ENCODE peak calls at places on chromosomes 13 and 19, in seven cellular contexts. B, J, L, Y, P, U and O are unnamed samples.

GRCh38 chr19:2719910-2720776 is 1.0 kb downstream of the DIRAS1 start:
- DNase-seq in B (no peak), J (no peak), L (no peak), Y (no peak), P (peak), U (no peak), O (peak)

GRCh38 chr13:45133396-45134118 is 13.2 kb downstream of the GTF2F2 start:
- DNase-seq in B (no peak), J (no peak), L (no peak), Y (no peak), P (no peak), U (no peak), O (no peak)

GRCh38 chr13:84315527-84315926 is 433.3 kb upstream of the SLITRK1 start:
- DNase-seq in B (no peak), J (no peak), L (no peak), Y (no peak), P (no peak), U (no peak), O (no peak)

GRCh38 chr13:103556681-103557080 is 490.5 kb upstream of the SLC10A2 start:
- DNase-seq in B (no peak), J (no peak), L (no peak), Y (no peak), P (no peak), U (no peak), O (no peak)

GRCh38 chr13:80345771-80346510 is 5.0 kb upstream of the SPRY2 start:
- DNase-seq in B (no peak), J (peak), L (no peak), Y (no peak), P (no peak), U (no peak), O (no peak)

GRCh38 chr19:11737964-11738745 is 591 bp downstream of the ZNF823 start:
- DNase-seq in B (no peak), J (peak), L (peak), Y (peak), P (peak), U (no peak), O (peak)

GRCh38 chr13:45786293-45786920 is 65.1 kb downstream of the SIAH3 start:
- DNase-seq in B (no peak), J (no peak), L (no peak), Y (no peak), P (no peak), U (peak), O (no peak)

GRCh38 chr19:45470147-45471081 is 2.6 kb downstream of the FOSB start:
- DNase-seq in B (peak), J (no peak), L (no peak), Y (no peak), P (peak), U (no peak), O (peak)

GRCh38 chr19:15479391-15480345 is at the start of gene PGLYRP2:
- DNase-seq in B (no peak), J (no peak), L (no peak), Y (no peak), P (peak), U (peak), O (peak)

GRCh38 chr19:1811942-1812425 is at the start of gene ATP8B3:
- DNase-seq in B (no peak), J (no peak), L (no peak), Y (no peak), P (no peak), U (no peak), O (no peak)

GRCh38 chr19:5985098-5985783 is 7.3 kb upstream of the RANBP3 start:
- DNase-seq in B (no peak), J (no peak), L (peak), Y (no peak), P (peak), U (no peak), O (peak)

GRCh38 chr13:45863716-45864590 is 12.4 kb upstream of the SIAH3 start:
- DNase-seq in B (no peak), J (no peak), L (no peak), Y (no peak), P (no peak), U (peak), O (no peak)

GRCh38 chr19:38711726-38712153 is 32.5 kb downstream of the CAPN12 start:
- DNase-seq in B (peak), J (no peak), L (no peak), Y (no peak), P (peak), U (no peak), O (peak)

GRCh38 chr13:78137404-78138142 is 218.9 kb upstream of the EDNRB start:
- DNase-seq in B (no peak), J (no peak), L (peak), Y (peak), P (peak), U (peak), O (peak)

GRCh38 chr19:2043864-2044708 is 7.0 kb downstream of the MKNK2 start:
- DNase-seq in B (no peak), J (no peak), L (no peak), Y (no peak), P (no peak), U (no peak), O (no peak)

GRCh38 chr13:35923347-35923746 is 207.8 kb downstream of the DCLK1 start:
- DNase-seq in B (no peak), J (no peak), L (peak), Y (no peak), P (peak), U (no peak), O (peak)